ENCODE peak calls at places on chromosome 6, in four cellular contexts. C, X, J and T are unnamed samples.

GRCh38 chr6:14634072-14634471 is 516.5 kb downstream of the CD83 start:
- DNase-seq in C (no peak), X (no peak), J (no peak), T (no peak)

GRCh38 chr6:118667988-118668387 is 16.6 kb upstream of the CEP85L start:
- DNase-seq in C (no peak), X (no peak), J (no peak), T (no peak)

GRCh38 chr6:148177589-148178233 is 164.9 kb upstream of the SASH1 start:
- DNase-seq in C (peak; percentile 67), X (peak; percentile 71), J (no peak), T (no peak)

GRCh38 chr6:158284340-158285210 is 27.7 kb upstream of the TULP4 start:
- DNase-seq in C (no peak), X (no peak), J (no peak), T (no peak)

GRCh38 chr6:131914967-131915751 is 36.0 kb downstream of the CCN2 start:
- DNase-seq in C (peak; percentile 66), X (no peak), J (no peak), T (peak; percentile 63)

GRCh38 chr6:29792123-29793035 is 35.2 kb upstream of the HLA-G start:
- DNase-seq in C (peak; percentile 78), X (peak; percentile 78), J (peak; percentile 91), T (peak; percentile 96)

GRCh38 chr6:104959453-104959858 is 2.5 kb downstream of the LIN28B start:
- DNase-seq in C (no peak), X (no peak), J (no peak), T (no peak)

GRCh38 chr6:14549319-14549770 is 431.8 kb downstream of the CD83 start:
- DNase-seq in C (no peak), X (no peak), J (no peak), T (no peak)

GRCh38 chr6:125014157-125014957 is 52.1 kb downstream of the RNF217 start:
- DNase-seq in C (no peak), X (no peak), J (no peak), T (no peak)

GRCh38 chr6:118102401-118102800 is 195.3 kb downstream of the SLC35F1 start:
- DNase-seq in C (no peak), X (no peak), J (no peak), T (no peak)

GRCh38 chr6:42099340-42100028 is 42.9 kb downstream of the C6orf132 start:
- DNase-seq in C (no peak), X (no peak), J (no peak), T (no peak)

GRCh38 chr6:89350281-89351037 is 2.1 kb downstream of the UBE2J1 start:
- DNase-seq in C (no peak), X (no peak), J (no peak), T (no peak)

GRCh38 chr6:131782764-131783163 is 25.1 kb upstream of the ENPP1 start:
- DNase-seq in C (no peak), X (no peak), J (no peak), T (no peak)

GRCh38 chr6:133837801-133838349 is 51.0 kb upstream of the TCF21 start:
- DNase-seq in C (no peak), X (peak; percentile 59), J (peak; percentile 80), T (peak; percentile 87)

GRCh38 chr6:166565084-166565651 is 21.3 kb downstream of the RAMACL start:
- DNase-seq in C (peak; percentile 70), X (peak; percentile 74), J (no peak), T (no peak)

GRCh38 chr6:19839237-19839546 is 2.0 kb downstream of the ID4 start:
- DNase-seq in C (no peak), X (no peak), J (no peak), T (no peak)

GRCh38 chr6:19838442-19839236 is 1.5 kb downstream of the ID4 start:
- DNase-seq in C (no peak), X (peak; percentile 54), J (no peak), T (peak; percentile 91)

GRCh38 chr6:19839788-19840187 is 2.6 kb downstream of the ID4 start:
- DNase-seq in C (no peak), X (no peak), J (no peak), T (no peak)

GRCh38 chr6:19842030-19842429 is 4.9 kb downstream of the ID4 start:
- DNase-seq in C (no peak), X (no peak), J (no peak), T (no peak)

DNA sequence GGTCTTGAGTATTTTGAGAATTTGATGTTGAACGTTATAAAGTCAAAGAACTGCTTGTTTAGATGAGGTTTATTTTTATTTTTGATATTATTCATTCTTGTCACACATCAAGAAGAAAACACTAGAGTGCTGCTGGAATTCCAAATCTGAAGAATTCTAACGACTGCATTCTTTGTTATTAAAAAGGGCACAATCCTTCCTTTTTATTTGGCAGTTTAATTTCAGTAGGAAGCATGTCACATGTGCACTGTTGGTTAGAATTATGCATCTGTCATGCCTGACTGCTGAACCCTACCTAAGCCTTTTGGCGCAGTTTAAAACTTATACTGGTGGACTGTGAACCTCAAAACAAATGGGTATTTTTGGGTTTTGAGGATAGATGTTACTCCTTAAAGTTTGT is 4.0 kb downstream of the ID4 start:
- DNase-seq in C (no peak), X (no peak), J (no peak), T (no peak)
- H3K4me3 ChIP-seq in C (no peak overlapping the region), X (no peak overlapping the region), J (no peak overlapping the region), T (no peak overlapping the region)

GRCh38 chr6:139738801-139739490 is 364.5 kb upstream of the CITED2 start:
- DNase-seq in C (no peak), X (no peak), J (no peak), T (no peak)
- H3K27me3 ChIP-seq in C (no peaks in the 10 kb centered on the region), X (no peaks in the 10 kb centered on the region), J (no peaks in the 10 kb centered on the region), T (no peaks in the 10 kb centered on the region)

DNA sequence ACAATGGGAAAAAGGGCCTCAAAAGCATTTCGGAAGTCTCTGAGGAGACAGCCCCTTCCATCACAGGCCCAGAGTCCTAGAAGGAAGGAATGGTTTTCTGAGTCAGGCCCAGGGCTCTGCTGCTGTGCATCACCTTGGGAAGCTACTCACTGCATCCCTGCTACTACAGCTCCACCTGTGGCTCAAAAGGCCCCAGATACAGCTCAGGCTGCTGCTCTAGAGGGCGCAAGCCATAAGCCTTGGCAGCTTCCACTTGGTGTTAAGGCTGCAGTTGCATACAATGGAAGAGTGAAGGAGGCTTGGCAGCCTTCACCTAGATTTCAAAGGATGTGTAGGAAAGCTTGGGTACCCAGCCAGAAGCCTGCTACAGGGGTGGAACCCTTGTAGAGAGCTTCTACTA is 54.8 kb downstream of the MEI4 start:
- DNase-seq in C (no peak), X (no peak), J (no peak), T (no peak)
- TF ChIP-seq CTCF in C (no peak), X (no peak), J (no peak), T (no peak)

DNA sequence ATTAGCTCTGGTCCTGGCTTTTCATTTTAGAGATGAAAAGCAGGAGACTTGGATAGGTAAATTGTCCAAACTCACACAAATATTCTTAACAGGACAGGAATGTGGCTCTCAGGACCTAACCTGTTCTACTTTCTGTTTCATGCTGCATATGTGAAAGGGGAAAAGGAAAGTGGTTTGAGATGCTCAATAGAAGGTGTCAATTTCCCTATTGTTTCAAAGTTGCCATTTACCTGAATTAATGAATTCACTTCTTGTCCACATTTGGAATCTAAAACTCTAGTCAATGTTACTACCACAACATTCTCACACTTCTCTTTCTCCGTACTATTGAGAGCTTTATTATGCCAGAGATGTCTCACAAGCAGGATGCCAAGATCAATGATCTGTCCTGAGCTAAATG is 4.8 kb upstream of the EFHC1 start:
- DNase-seq in C (no peak), X (no peak), J (no peak), T (no peak)
- H3K4me3 ChIP-seq in C (no peak overlapping the region), X (no peak overlapping the region), J (no peak overlapping the region), T (no peak overlapping the region)